ENCODE peak calls at places on chromosomes 4 and X, in five cellular contexts. V is activated T-cell treated with anti-CD3 and anti-CD28 coated beads for 1 hour; X is ureter; O is AG08396; N is activated T-helper 2 cell treated with anti-CD3 and anti-CD28 coated beads, Interferon-gamma antibody, Interleukin-2, Interleukin-4, amounts not matched to agents 10 μg/mL and 5 μg/mL and 100 μg/mL, durations not matched to agents 14 hours and 24 hours and 36 hours. Z is an unnamed sample.

GRCh38 chr4:152485726-152486276 is 50.1 kb downstream of the FBXW7 start:
- DNase-seq in V (no peak), X (no peak), O (peak; percentile 28), N (peak; percentile 44), Z (peak; percentile 62)

GRCh38 chr4:79025170-79025569 is 85.9 kb upstream of the PAQR3 start:
- DNase-seq in V (no peak), X (no peak), O (no peak), N (no peak), Z (no peak)

GRCh38 chr4:148315049-148315448 is 127.2 kb downstream of the NR3C2 start:
- DNase-seq in V (no peak), X (no peak), O (peak; percentile 45), N (no peak), Z (no peak)

GRCh38 chrX:134484039-134484438 is 24.1 kb downstream of the HPRT1 start:
- DNase-seq in V (no peak), X (no peak), O (no peak), N (no peak), Z (no peak)

GRCh38 chrX:3250946-3251345 is 95.5 kb downstream of the MXRA5 start:
- DNase-seq in V (no peak), X (no peak), O (no peak), N (no peak), Z (no peak)

GRCh38 chr4:77579406-77580076 is 26.1 kb upstream of the CXCL13 start:
- DNase-seq in V (no peak), X (no peak), O (peak; percentile 81), N (no peak), Z (no peak)

GRCh38 chr4:4923208-4923607 is 63.7 kb downstream of the MSX1 start:
- DNase-seq in V (no peak), X (no peak), O (no peak), N (no peak), Z (no peak)

GRCh38 chrX:18415386-18415785 is 10.0 kb upstream of the CDKL5 start:
- DNase-seq in V (no peak), X (no peak), O (no peak), N (no peak), Z (no peak)

GRCh38 chrX:145506225-145506624 is 258.9 kb downstream of the SPANXN1 start:
- DNase-seq in V (no peak), X (no peak), O (no peak), N (no peak), Z (no peak)

GRCh38 chr4:53450773-53451172 is 73.3 kb downstream of the FIP1L1 start:
- DNase-seq in V (no peak), X (no peak), O (no peak), N (no peak), Z (no peak)

GRCh38 chr4:75080888-75081287 is 148.0 kb downstream of the PARM1 start:
- DNase-seq in V (no peak), X (no peak), O (no peak), N (no peak), Z (no peak)